ENCODE peak calls at places on chromosome 9, in eight cellular contexts. L, A, D, C, H, O, M and S are unnamed samples. For H3K4me1, the result is how much of the 10 kb centered on the place peaks cover.

GRCh38 chr9:120934271-120934670 is 7.7 kb upstream of the TRAF1 start:
- DNase-seq in M (no peak), A (no peak), C (no peak), D (no peak), L (no peak), O (no peak), H (no peak), S (no peak)

GRCh38 chr9:37899041-37899440 is 4.9 kb downstream of the SLC25A51 start:
- DNase-seq in O (no peak), M (no peak), C (no peak), D (no peak), L (no peak), A (no peak), H (no peak), S (no peak)

GRCh38 chr9:2480255-2480837 is 141.2 kb upstream of the VLDLR start:
- DNase-seq in M (no peak), C (no peak), A (no peak), L (no peak), O (no peak), D (no peak), H (no peak), S (no peak)

GRCh38 chr9:101429736-101430135 is 5.8 kb downstream of the ALDOB start:
- DNase-seq in H (no peak), C (no peak), M (no peak), A (no peak), L (no peak), D (no peak), O (no peak), S (no peak)

GRCh38 chr9:6686396-6686795 is 40.9 kb upstream of the GLDC start:
- DNase-seq in M (no peak), O (no peak), H (no peak), L (no peak), D (no peak), A (peak), C (no peak), S (no peak)

GRCh38 chr9:113646946-113647914 is 183.7 kb downstream of the RGS3 start:
- DNase-seq in L (no peak), D (no peak), C (no peak), A (no peak), H (no peak), M (peak), O (no peak), S (no peak)

GRCh38 chr9:136143215-136144001 is 24.7 kb upstream of the TMEM250 start:
- DNase-seq in M (no peak), A (peak), H (no peak), D (no peak), O (peak), L (peak), C (no peak), S (peak)

GRCh38 chr9:83964973-83965349 is 15.1 kb downstream of the HNRNPK start:
- DNase-seq in M (no peak), O (no peak), L (no peak), A (no peak), C (no peak), D (no peak), H (no peak), S (no peak)

GRCh38 chr9:706606-707451 is 134.7 kb upstream of the DMRT1 start:
- DNase-seq in D (peak), M (peak), O (no peak), A (peak), H (no peak), L (no peak), C (no peak), S (peak)

GRCh38 chr9:127915325-127915752 is 1.5 kb downstream of the ST6GALNAC4 start:
- DNase-seq in H (peak), D (no peak), A (no peak), C (no peak), M (no peak), O (no peak), L (no peak), S (no peak)
- H3K4me3 ChIP-seq in H (no peak), D (peak), A (no peak), C (no peak), M (no peak), O (no peak), L (no peak), S (no peak)

GRCh38 chr9:93207860-93208734 is 24.2 kb downstream of the WNK2 start:
- DNase-seq in C (no peak), D (no peak), A (no peak), L (no peak), H (no peak), O (no peak), M (no peak), S (no peak)
- H3K4me1 ChIP-seq in C (under half), D (under half), A (under half), L (under half), H (under half), O (under half), M (half or more), S (under half)

GRCh38 chr9:134396258-134396742 is 70.0 kb downstream of the RXRA start:
- DNase-seq in C (no peak), H (peak), A (no peak), M (no peak), D (no peak), L (no peak), O (peak), S (no peak)
- H3K4me3 ChIP-seq in C (no peak), H (peak), A (no peak), M (no peak), D (no peak), L (no peak), O (peak), S (no peak)

GRCh38 chr9:14770592-14770991 is 48.1 kb upstream of the CER1 start:
- DNase-seq in A (no peak), M (no peak), C (no peak), H (no peak), O (no peak), D (no peak), L (no peak), S (no peak)

GRCh38 chr9:14778565-14778964 is 56.0 kb upstream of the CER1 start:
- DNase-seq in H (no peak), A (no peak), M (no peak), L (no peak), C (no peak), O (no peak), D (no peak), S (no peak)

GRCh38 chr9:14780251-14780650 is 57.7 kb upstream of the CER1 start:
- DNase-seq in M (no peak), L (no peak), D (no peak), O (no peak), C (no peak), H (no peak), A (no peak), S (no peak)

GRCh38 chr9:14779566-14780022 is 57.1 kb upstream of the CER1 start:
- DNase-seq in L (no peak), D (no peak), H (no peak), C (no peak), M (no peak), A (no peak), O (no peak), S (no peak)

GRCh38 chr9:14775917-14776316 is 53.4 kb upstream of the CER1 start:
- DNase-seq in D (no peak), M (no peak), C (no peak), L (no peak), H (no peak), A (no peak), O (no peak), S (no peak)
- H3K4me1 ChIP-seq in D (under half), M (under half), C (under half), L (under half), H (under half), A (under half), O (under half), S (under half)

DNA sequence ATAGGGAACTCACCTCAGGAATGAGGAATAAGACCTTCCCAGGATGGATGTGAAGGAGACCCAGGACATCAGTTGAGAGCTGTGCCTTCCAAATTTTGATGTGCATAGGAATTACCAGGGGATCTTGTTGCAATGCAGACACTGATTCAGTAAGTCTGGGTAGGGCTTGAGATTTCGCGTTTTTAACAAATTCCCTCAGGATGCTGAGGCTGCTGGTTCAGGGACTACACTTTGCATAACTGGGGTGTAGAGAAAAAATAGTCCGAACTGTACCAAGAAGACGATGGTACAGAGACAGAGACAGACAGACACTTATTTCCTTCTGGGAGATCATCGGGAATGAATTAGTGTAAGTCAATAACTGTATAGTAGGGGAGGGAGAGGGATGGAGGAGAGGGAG is 82.3 kb upstream of the FREM1 start:
- DNase-seq in C (no peak), D (no peak), M (no peak), O (peak), H (no peak), A (no peak), L (no peak), S (no peak)
- H3K4me3 ChIP-seq in C (no peak), D (peak), M (peak), O (peak), H (peak), A (no peak), L (peak), S (peak)

GRCh38 chr9:104905153-104905901 is 22.6 kb downstream of the ABCA1 start:
- DNase-seq in O (no peak), M (no peak), L (no peak), A (no peak), H (no peak), D (no peak), C (no peak), S (no peak)
- H3K4me1 ChIP-seq in O (under half), M (half or more), L (under half), A (under half), H (under half), D (under half), C (under half), S (under half)

GRCh38 chr9:93183106-93183662 is 755 bp upstream of the WNK2 start:
- DNase-seq in C (no peak), M (no peak), A (no peak), D (no peak), O (no peak), H (no peak), L (no peak), S (peak)
- H3K4me3 ChIP-seq in C (peak), M (peak), A (no peak), D (peak), O (no peak), H (peak), L (peak), S (no peak)

GRCh38 chr9:127783111-127783621 is 2.7 kb upstream of the CDK9 start:
- DNase-seq in C (no peak), M (peak), A (no peak), L (no peak), O (peak), H (peak), D (no peak), S (peak)

GRCh38 chr9:127785933-127786772 is at the start of gene CDK9:
- DNase-seq in C (peak), H (peak), D (peak), L (peak), A (peak), M (peak), O (peak), S (peak)

GRCh38 chr9:127785023-127785932 is 556 bp upstream of the CDK9 start:
- DNase-seq in L (peak), A (peak), O (peak), C (peak), M (peak), H (peak), D (peak), S (peak)

GRCh38 chr9:127781821-127782220 is 3.4 kb upstream of the SH2D3C start:
- DNase-seq in O (no peak), L (no peak), M (no peak), D (no peak), H (no peak), A (no peak), C (no peak), S (no peak)

GRCh38 chr9:127783644-127784043 is 2.2 kb upstream of the CDK9 start:
- DNase-seq in O (no peak), C (no peak), L (no peak), D (no peak), M (no peak), H (no peak), A (no peak), S (no peak)
- H3K4me1 ChIP-seq in O (under half), C (under half), L (under half), D (under half), M (under half), H (half or more), A (under half), S (under half)

GRCh38 chr9:34549407-34549732 is 26.6 kb upstream of the ENHO start:
- DNase-seq in A (no peak), M (peak), O (no peak), L (no peak), C (no peak), H (no peak), D (no peak), S (no peak)
- H3K4me3 ChIP-seq in A (no peak), M (no peak), O (no peak), L (no peak), C (no peak), H (no peak), D (no peak), S (no peak)